ENCODE peak calls at places on chromosome 3, in five cellular contexts. W, Q, H, I and O are unnamed samples.

GRCh38 chr3:64187065-64187959 is 38.0 kb downstream of the PRICKLE2 start:
- DNase-seq in W (peak; percentile 40), Q (peak; percentile 68), H (no peak), I (peak; percentile 95), O (no peak)

GRCh38 chr3:168273917-168274316 is 178.2 kb upstream of the GOLIM4 start:
- DNase-seq in W (no peak), Q (no peak), H (no peak), I (no peak), O (no peak)

GRCh38 chr3:75296858-75297257 is 367.3 kb upstream of the FRG2C start:
- DNase-seq in W (no peak), Q (no peak), H (no peak), I (no peak), O (no peak)

GRCh38 chr3:190279690-190280089 is 42.6 kb downstream of the CLDN1 start:
- DNase-seq in W (no peak), Q (no peak), H (no peak), I (no peak), O (no peak)

GRCh38 chr3:188164248-188164687 is 10.3 kb downstream of the LPP start:
- DNase-seq in W (peak; percentile 60), Q (no peak), H (no peak), I (no peak), O (no peak)

GRCh38 chr3:173275740-173276139 is 121.8 kb upstream of the NLGN1 start:
- DNase-seq in W (no peak), Q (no peak), H (no peak), I (no peak), O (no peak)

GRCh38 chr3:150599611-150600297 is 3.4 kb upstream of the SELENOT start:
- DNase-seq in W (no peak), Q (no peak), H (peak; percentile 79), I (peak; percentile 24), O (no peak)

GRCh38 chr3:76044601-76045600 is 259.6 kb upstream of the ZNF717 start:
- DNase-seq in W (peak; percentile 38), Q (no peak), H (peak; percentile 76), I (peak; percentile 16), O (peak; percentile 54)

GRCh38 chr3:75260-75659 is 121.3 kb upstream of the CHL1 start:
- DNase-seq in W (no peak), Q (no peak), H (no peak), I (no peak), O (no peak)

GRCh38 chr3:55687526-55687925 is 200.4 kb upstream of the WNT5A start:
- DNase-seq in W (no peak), Q (no peak), H (no peak), I (no peak), O (no peak)

GRCh38 chr3:175329373-175329772 is 470.2 kb downstream of the NAALADL2 start:
- DNase-seq in W (no peak), Q (no peak), H (no peak), I (no peak), O (no peak)

GRCh38 chr3:114144909-114145688 is 33.8 kb downstream of the DRD3 start:
- DNase-seq in W (peak; percentile 28), Q (no peak), H (no peak), I (peak; percentile 95), O (no peak)

GRCh38 chr3:197216914-197217313 is 81.5 kb downstream of the DLG1 start:
- DNase-seq in W (no peak), Q (no peak), H (no peak), I (no peak), O (no peak)

GRCh38 chr3:39941941-39942340 is 132.5 kb downstream of the MYRIP start:
- DNase-seq in W (peak; percentile 50), Q (no peak), H (no peak), I (no peak), O (no peak)

GRCh38 chr3:48595526-48596121 is 495 bp upstream of the COL7A1 start:
- DNase-seq in W (peak; percentile 34), Q (no peak), H (peak; percentile 83), I (peak; percentile 67), O (peak; percentile 26)

GRCh38 chr3:67808906-67809305 is 154.5 kb upstream of the SUCLG2 start:
- DNase-seq in W (no peak), Q (no peak), H (no peak), I (no peak), O (no peak)

GRCh38 chr3:176789281-176789705 is 408.0 kb downstream of the TBL1XR1 start:
- DNase-seq in W (no peak), Q (no peak), H (no peak), I (no peak), O (no peak)

GRCh38 chr3:4358273-4358672 is 55.1 kb downstream of the SETMAR start:
- DNase-seq in W (no peak), Q (no peak), H (no peak), I (no peak), O (no peak)

GRCh38 chr3:52339612-52340011 is 23.5 kb downstream of the DNAH1 start:
- DNase-seq in W (no peak), Q (no peak), H (peak; percentile 80), I (peak; percentile 90), O (peak; percentile 80)

GRCh38 chr3:195286115-195286872 is 15.3 kb upstream of the XXYLT1 start:
- DNase-seq in W (no peak), Q (no peak), H (no peak), I (peak; percentile 61), O (no peak)

GRCh38 chr3:156795890-156796451 is 30.2 kb upstream of the LEKR1 start:
- DNase-seq in W (no peak), Q (no peak), H (no peak), I (peak; percentile 35), O (no peak)

GRCh38 chr3:65318231-65318630 is 630.4 kb upstream of the ADAMTS9 start:
- DNase-seq in W (no peak), Q (no peak), H (no peak), I (no peak), O (no peak)

GRCh38 chr3:77668398-77668797 is 628.5 kb downstream of the ROBO2 start:
- DNase-seq in W (no peak), Q (no peak), H (no peak), I (no peak), O (no peak)

GRCh38 chr3:21752749-21753347 is 1.8 kb upstream of the ZNF385D start:
- DNase-seq in W (no peak), Q (no peak), H (no peak), I (peak; percentile 73), O (peak; percentile 74)

GRCh38 chr3:9976736-9977709 is 9.6 kb downstream of the EMC3 start:
- DNase-seq in W (peak; percentile 75), Q (peak; percentile 86), H (no peak), I (peak; percentile 98), O (no peak)

GRCh38 chr3:119602676-119603075 is 5.0 kb downstream of the PLA1A start:
- DNase-seq in W (no peak), Q (no peak), H (no peak), I (no peak), O (no peak)

GRCh38 chr3:115581347-115582135 is 41.8 kb upstream of the GAP43 start:
- DNase-seq in W (no peak), Q (no peak), H (no peak), I (peak; percentile 52), O (no peak)

GRCh38 chr3:20769430-20769829 is 583.4 kb upstream of the SGO1 start:
- DNase-seq in W (no peak), Q (no peak), H (no peak), I (no peak), O (no peak)

GRCh38 chr3:125194849-125195601 is 17.5 kb downstream of the SLC12A8 start:
- DNase-seq in W (no peak), Q (no peak), H (peak; percentile 52), I (peak; percentile 85), O (no peak)

GRCh38 chr3:129705274-129705673 is 98.8 kb upstream of the PLXND1 start:
- DNase-seq in W (no peak), Q (no peak), H (no peak), I (no peak), O (no peak)

GRCh38 chr3:156606729-156607128 is 51.8 kb upstream of the SSR3 start:
- DNase-seq in W (no peak), Q (no peak), H (no peak), I (no peak), O (no peak)

GRCh38 chr3:47378869-47379268 is 2.0 kb upstream of the PTPN23 start:
- DNase-seq in W (no peak), Q (no peak), H (no peak), I (no peak), O (no peak)

GRCh38 chr3:47379488-47379899 is 1.3 kb upstream of the PTPN23 start:
- DNase-seq in W (no peak), Q (no peak), H (no peak), I (no peak), O (no peak)

GRCh38 chr3:47374587-47374986 is 6.2 kb upstream of the PTPN23 start:
- DNase-seq in W (no peak), Q (no peak), H (no peak), I (no peak), O (no peak)

GRCh38 chr3:47377186-47377585 is 3.6 kb upstream of the PTPN23 start:
- DNase-seq in W (no peak), Q (no peak), H (no peak), I (no peak), O (no peak)

GRCh38 chr3:47376393-47376792 is 4.4 kb upstream of the PTPN23 start:
- DNase-seq in W (no peak), Q (no peak), H (no peak), I (no peak), O (no peak)
- TF ChIP-seq CTCF in W (no peak), Q (no peak), H (no peak), I (no peak), O (no peak)

DNA sequence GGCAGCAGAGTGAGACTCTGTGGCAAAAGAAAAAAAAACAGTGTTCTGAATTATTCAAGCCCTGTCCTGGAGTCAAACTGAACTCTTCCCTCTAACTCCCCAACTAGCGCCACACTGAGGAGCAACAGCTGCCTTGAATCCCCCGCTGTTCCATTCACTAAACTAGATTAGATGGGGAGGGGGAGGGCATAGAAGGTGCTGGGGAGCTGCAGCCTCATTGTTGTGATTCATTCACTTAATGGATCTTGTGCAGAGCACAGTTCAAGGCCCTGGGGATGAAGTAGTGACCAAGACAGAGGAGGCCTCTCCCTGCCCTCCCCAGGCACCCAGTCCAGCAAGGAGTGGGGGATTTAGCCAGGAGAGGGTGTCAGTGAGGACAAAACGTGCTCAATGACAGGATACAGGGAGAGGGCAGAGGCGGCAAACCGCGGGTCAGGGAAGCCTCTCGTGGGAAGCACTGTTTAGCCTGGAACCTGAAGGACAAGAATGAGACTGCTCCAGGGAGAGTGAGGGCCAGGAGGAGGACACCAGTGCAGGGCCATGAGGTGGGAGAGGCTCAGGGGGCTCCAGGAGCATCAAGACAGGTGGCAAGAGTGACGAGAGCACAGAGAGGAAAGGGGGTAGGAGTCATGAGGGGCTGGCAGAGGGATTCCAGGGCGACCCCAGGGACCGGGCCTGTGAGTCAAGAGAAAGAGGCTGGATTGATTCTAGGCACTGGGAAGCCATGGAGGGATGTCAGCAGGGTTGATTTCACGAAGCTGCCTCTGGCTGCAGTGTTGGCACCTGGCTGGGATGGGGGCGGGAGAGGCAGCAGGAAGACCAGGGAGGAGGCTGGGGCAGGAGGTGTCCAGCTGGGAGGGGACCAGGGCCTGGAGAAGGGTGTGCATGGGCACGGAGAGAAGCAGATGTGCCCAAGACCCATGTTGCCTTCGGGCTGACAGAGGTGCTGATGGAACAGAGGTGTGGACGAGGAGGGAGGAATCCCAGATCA is 31.4 kb downstream of the ALS2CL start:
- DNase-seq in W (no peak), Q (peak; percentile 48), H (peak; percentile 62), I (no peak), O (peak; percentile 57)
- H3K27ac ChIP-seq in W (no peak overlapping the region), Q (no peak overlapping the region), H (no peak overlapping the region), I (no peak overlapping the region), O (no peak overlapping the region)

GRCh38 chr3:144687862-144688261 is 716.2 kb downstream of the DIPK2A start:
- DNase-seq in W (no peak), Q (no peak), H (peak; percentile 56), I (peak; percentile 18), O (peak; percentile 51)
- TF ChIP-seq CTCF in W (no peak), Q (no peak), H (peak; percentile 76), I (peak; percentile 20), O (peak; percentile 47)

GRCh38 chr3:130976706-130977105 is 49.9 kb downstream of the ASTE1 start:
- DNase-seq in W (no peak), Q (no peak), H (no peak), I (no peak), O (peak; percentile 42)
- H3K27ac ChIP-seq in W (no peak overlapping the region), Q (no peak overlapping the region), H (no peak overlapping the region), I (no peak overlapping the region), O (peak overlapping the region; percentile 71)